ENCODE peak calls at places on chromosomes 4 and X, in six cellular contexts. One of them, this sample, is unnamed.

GRCh38 chr4:21953653-21954052 is 5.1 kb upstream of the KCNIP4 start:
- DNase-seq in OCI-LY7: no peak
- DNase-seq in cardiac muscle cell: no peak
- DNase-seq in IMR-90: no peak
- DNase-seq in coronary artery: no peak
- DNase-seq in foreskin fibroblast: no peak
- DNase-seq in this sample: no peak

GRCh38 chrX:149711545-149712236 is at the start of gene MAGEA11:
- DNase-seq in coronary artery: no peak
- DNase-seq in IMR-90: no peak
- DNase-seq in foreskin fibroblast: no peak
- DNase-seq in OCI-LY7: no peak
- DNase-seq in cardiac muscle cell: no peak
- DNase-seq in this sample: no peak

GRCh38 chrX:1031521-1032430 is 180.7 kb downstream of the CRLF2 start:
- DNase-seq in foreskin fibroblast: no peak
- DNase-seq in coronary artery: no peak
- DNase-seq in cardiac muscle cell: no peak
- DNase-seq in OCI-LY7: no peak
- DNase-seq in IMR-90: no peak
- DNase-seq in this sample: no peak

GRCh38 chrX:17072726-17073125 is 126.3 kb downstream of the REPS2 start:
- DNase-seq in foreskin fibroblast: no peak
- DNase-seq in OCI-LY7: no peak
- DNase-seq in IMR-90: no peak
- DNase-seq in cardiac muscle cell: no peak
- DNase-seq in coronary artery: no peak
- DNase-seq in this sample: no peak

GRCh38 chr4:75561789-75562188 is 5.9 kb downstream of the ODAPH start:
- DNase-seq in IMR-90: peak; percentile 7
- DNase-seq in coronary artery: no peak
- DNase-seq in cardiac muscle cell: peak; percentile 13
- DNase-seq in OCI-LY7: no peak
- DNase-seq in foreskin fibroblast: no peak
- DNase-seq in this sample: no peak

GRCh38 chr4:82984459-82984858 is 26.2 kb downstream of the LIN54 start:
- DNase-seq in coronary artery: no peak
- DNase-seq in IMR-90: peak; percentile 69
- DNase-seq in foreskin fibroblast: peak; percentile 26
- DNase-seq in OCI-LY7: no peak
- DNase-seq in cardiac muscle cell: no peak
- DNase-seq in this sample: peak; percentile 78

GRCh38 chr4:123232439-123232838 is 164.2 kb upstream of the SPRY1 start:
- DNase-seq in IMR-90: peak; percentile 69
- DNase-seq in cardiac muscle cell: no peak
- DNase-seq in coronary artery: no peak
- DNase-seq in foreskin fibroblast: peak; percentile 55
- DNase-seq in OCI-LY7: no peak
- DNase-seq in this sample: peak; percentile 41

GRCh38 chrX:129493643-129494042 is 29.6 kb downstream of the SMARCA1 start:
- DNase-seq in foreskin fibroblast: peak; percentile 47
- DNase-seq in OCI-LY7: no peak
- DNase-seq in cardiac muscle cell: no peak
- DNase-seq in coronary artery: no peak
- DNase-seq in IMR-90: peak; percentile 63
- DNase-seq in this sample: peak; percentile 77

GRCh38 chrX:19372170-19373033 is 28.7 kb downstream of the PDHA1 start:
- DNase-seq in cardiac muscle cell: peak; percentile 59
- DNase-seq in OCI-LY7: peak; percentile 58
- DNase-seq in IMR-90: peak; percentile 59
- DNase-seq in coronary artery: no peak
- DNase-seq in foreskin fibroblast: peak; percentile 57
- DNase-seq in this sample: peak; percentile 64

GRCh38 chrX:133413218-133413925 is 1.9 kb downstream of the GPC4 start:
- DNase-seq in OCI-LY7: no peak
- DNase-seq in coronary artery: no peak
- DNase-seq in foreskin fibroblast: no peak
- DNase-seq in IMR-90: no peak
- DNase-seq in cardiac muscle cell: peak; percentile 63
- DNase-seq in this sample: no peak

GRCh38 chr4:26194764-26195163 is 126.0 kb upstream of the RBPJ start:
- DNase-seq in cardiac muscle cell: no peak
- DNase-seq in foreskin fibroblast: no peak
- DNase-seq in IMR-90: no peak
- DNase-seq in OCI-LY7: no peak
- DNase-seq in coronary artery: no peak
- DNase-seq in this sample: no peak

GRCh38 chr4:109211671-109212070 is 90.8 kb downstream of the COL25A1 start:
- DNase-seq in IMR-90: peak; percentile 7
- DNase-seq in coronary artery: no peak
- DNase-seq in foreskin fibroblast: no peak
- DNase-seq in OCI-LY7: no peak
- DNase-seq in cardiac muscle cell: no peak
- DNase-seq in this sample: no peak

GRCh38 chrX:104282326-104282725 is 27.6 kb upstream of the ESX1 start:
- DNase-seq in cardiac muscle cell: no peak
- DNase-seq in OCI-LY7: no peak
- DNase-seq in foreskin fibroblast: no peak
- DNase-seq in coronary artery: no peak
- DNase-seq in IMR-90: no peak
- DNase-seq in this sample: no peak

GRCh38 chr4:123699823-123700822 is 303.5 kb downstream of the SPRY1 start:
- DNase-seq in cardiac muscle cell: peak; percentile 2
- DNase-seq in IMR-90: peak; percentile 93
- DNase-seq in OCI-LY7: no peak
- DNase-seq in foreskin fibroblast: peak; percentile 84
- DNase-seq in coronary artery: no peak
- DNase-seq in this sample: peak; percentile 94

GRCh38 chr4:2269618-2270163 is 7.8 kb upstream of the MXD4 start:
- DNase-seq in IMR-90: no peak
- DNase-seq in OCI-LY7: no peak
- DNase-seq in cardiac muscle cell: no peak
- DNase-seq in foreskin fibroblast: no peak
- DNase-seq in coronary artery: no peak
- DNase-seq in this sample: no peak

GRCh38 chr4:120994521-120994920 is 72.0 kb upstream of the PRDM5 start:
- DNase-seq in foreskin fibroblast: no peak
- DNase-seq in OCI-LY7: no peak
- DNase-seq in IMR-90: no peak
- DNase-seq in coronary artery: no peak
- DNase-seq in cardiac muscle cell: no peak
- DNase-seq in this sample: no peak

GRCh38 chr4:54226399-54227260 is 2.5 kb upstream of the PDGFRA start:
- DNase-seq in IMR-90: peak; percentile 86
- DNase-seq in coronary artery: no peak
- DNase-seq in OCI-LY7: no peak
- DNase-seq in cardiac muscle cell: peak; percentile 52
- DNase-seq in foreskin fibroblast: peak; percentile 94
- DNase-seq in this sample: peak; percentile 90

GRCh38 chr4:41655177-41655576 is 93.3 kb downstream of the PHOX2B start:
- DNase-seq in cardiac muscle cell: no peak
- DNase-seq in OCI-LY7: no peak
- DNase-seq in foreskin fibroblast: no peak
- DNase-seq in IMR-90: peak; percentile 6
- DNase-seq in coronary artery: no peak
- DNase-seq in this sample: no peak

GRCh38 chr4:159937595-159937994 is 834.7 kb downstream of the RAPGEF2 start:
- DNase-seq in OCI-LY7: no peak
- DNase-seq in cardiac muscle cell: no peak
- DNase-seq in coronary artery: no peak
- DNase-seq in foreskin fibroblast: no peak
- DNase-seq in IMR-90: no peak
- DNase-seq in this sample: no peak

GRCh38 chr4:80201326-80202151 is 4.2 kb downstream of the PRDM8 start:
- DNase-seq in IMR-90: peak; percentile 89
- DNase-seq in OCI-LY7: peak; percentile 5
- DNase-seq in cardiac muscle cell: peak; percentile 49
- DNase-seq in foreskin fibroblast: peak; percentile 85
- DNase-seq in coronary artery: no peak
- DNase-seq in this sample: peak; percentile 55

GRCh38 chrX:23369037-23369436 is 34.4 kb downstream of the PTCHD1 start:
- DNase-seq in IMR-90: no peak
- DNase-seq in OCI-LY7: no peak
- DNase-seq in coronary artery: no peak
- DNase-seq in foreskin fibroblast: no peak
- DNase-seq in cardiac muscle cell: no peak
- DNase-seq in this sample: no peak

GRCh38 chr4:168557658-168558057 is 60.8 kb downstream of the PALLD start:
- DNase-seq in OCI-LY7: no peak
- DNase-seq in IMR-90: no peak
- DNase-seq in coronary artery: no peak
- DNase-seq in cardiac muscle cell: no peak
- DNase-seq in foreskin fibroblast: no peak
- DNase-seq in this sample: no peak

GRCh38 chrX:9378980-9379696 is 85.7 kb upstream of the TBL1X start:
- DNase-seq in foreskin fibroblast: peak; percentile 12
- DNase-seq in IMR-90: peak; percentile 52
- DNase-seq in cardiac muscle cell: no peak
- DNase-seq in coronary artery: no peak
- DNase-seq in OCI-LY7: no peak
- DNase-seq in this sample: peak; percentile 75

GRCh38 chrX:67346667-67347066 is 197.2 kb upstream of the AR start:
- DNase-seq in cardiac muscle cell: no peak
- DNase-seq in OCI-LY7: no peak
- DNase-seq in IMR-90: no peak
- DNase-seq in foreskin fibroblast: no peak
- DNase-seq in coronary artery: no peak
- DNase-seq in this sample: no peak

GRCh38 chr4:5168891-5169290 is 117.6 kb downstream of the STK32B start:
- DNase-seq in cardiac muscle cell: no peak
- DNase-seq in OCI-LY7: no peak
- DNase-seq in coronary artery: no peak
- DNase-seq in foreskin fibroblast: no peak
- DNase-seq in IMR-90: no peak
- DNase-seq in this sample: no peak

GRCh38 chrX:139692506-139692849 is 15.5 kb downstream of the MCF2 start:
- DNase-seq in cardiac muscle cell: no peak
- DNase-seq in IMR-90: no peak
- DNase-seq in coronary artery: no peak
- DNase-seq in OCI-LY7: no peak
- DNase-seq in foreskin fibroblast: no peak
- DNase-seq in this sample: peak; percentile 2

GRCh38 chrX:139691493-139691842 is 16.5 kb downstream of the MCF2 start:
- DNase-seq in cardiac muscle cell: peak; percentile 15
- DNase-seq in foreskin fibroblast: peak; percentile 5
- DNase-seq in IMR-90: no peak
- DNase-seq in OCI-LY7: no peak
- DNase-seq in coronary artery: no peak
- DNase-seq in this sample: peak; percentile 5

GRCh38 chrX:139691843-139692505 is 16.0 kb downstream of the MCF2 start:
- DNase-seq in OCI-LY7: no peak
- DNase-seq in coronary artery: no peak
- DNase-seq in IMR-90: no peak
- DNase-seq in cardiac muscle cell: peak; percentile 10
- DNase-seq in foreskin fibroblast: no peak
- DNase-seq in this sample: no peak

GRCh38 chrX:139692908-139693307 is 15.1 kb downstream of the MCF2 start:
- DNase-seq in IMR-90: no peak
- DNase-seq in cardiac muscle cell: no peak
- DNase-seq in coronary artery: no peak
- DNase-seq in foreskin fibroblast: no peak
- DNase-seq in OCI-LY7: no peak
- DNase-seq in this sample: no peak
- H3K4me3 ChIP-seq in IMR-90: peak overlapping the region; percentile 9
- H3K4me3 ChIP-seq in cardiac muscle cell: no peak overlapping the region
- H3K4me3 ChIP-seq in coronary artery: peak overlapping the region; percentile 71
- H3K4me3 ChIP-seq in foreskin fibroblast: peak overlapping the region; percentile 31
- H3K4me3 ChIP-seq in OCI-LY7: no peak overlapping the region
- H3K4me3 ChIP-seq in this sample: no peak overlapping the region

GRCh38 chrX:154749856-154750255 is 1.0 kb downstream of the GAB3 start:
- DNase-seq in coronary artery: no peak
- DNase-seq in OCI-LY7: no peak
- DNase-seq in foreskin fibroblast: no peak
- DNase-seq in IMR-90: no peak
- DNase-seq in cardiac muscle cell: no peak
- DNase-seq in this sample: no peak
- H3K4me3 ChIP-seq in coronary artery: peak overlapping the region; percentile 78
- H3K4me3 ChIP-seq in OCI-LY7: no peak overlapping the region
- H3K4me3 ChIP-seq in foreskin fibroblast: peak overlapping the region; percentile 44
- H3K4me3 ChIP-seq in IMR-90: peak overlapping the region; percentile 82
- H3K4me3 ChIP-seq in cardiac muscle cell: no peak overlapping the region
- H3K4me3 ChIP-seq in this sample: peak overlapping the region; percentile 44

GRCh38 chr4:3499710-3500109 is 32.5 kb downstream of the LRPAP1 start:
- DNase-seq in coronary artery: no peak
- DNase-seq in IMR-90: no peak
- DNase-seq in OCI-LY7: no peak
- DNase-seq in foreskin fibroblast: no peak
- DNase-seq in cardiac muscle cell: no peak
- DNase-seq in this sample: no peak

GRCh38 chr4:3497095-3497494 is 34.0 kb downstream of the DOK7 start:
- DNase-seq in OCI-LY7: no peak
- DNase-seq in cardiac muscle cell: no peak
- DNase-seq in IMR-90: no peak
- DNase-seq in coronary artery: no peak
- DNase-seq in foreskin fibroblast: no peak
- DNase-seq in this sample: no peak

GRCh38 chr4:3498901-3499510 is 33.2 kb downstream of the LRPAP1 start:
- DNase-seq in IMR-90: no peak
- DNase-seq in cardiac muscle cell: no peak
- DNase-seq in foreskin fibroblast: no peak
- DNase-seq in coronary artery: no peak
- DNase-seq in OCI-LY7: no peak
- DNase-seq in this sample: no peak

GRCh38 chr4:3497554-3498389 is 34.5 kb downstream of the LRPAP1 start:
- DNase-seq in cardiac muscle cell: no peak
- DNase-seq in coronary artery: no peak
- DNase-seq in OCI-LY7: no peak
- DNase-seq in foreskin fibroblast: no peak
- DNase-seq in IMR-90: no peak
- DNase-seq in this sample: no peak

DNA sequence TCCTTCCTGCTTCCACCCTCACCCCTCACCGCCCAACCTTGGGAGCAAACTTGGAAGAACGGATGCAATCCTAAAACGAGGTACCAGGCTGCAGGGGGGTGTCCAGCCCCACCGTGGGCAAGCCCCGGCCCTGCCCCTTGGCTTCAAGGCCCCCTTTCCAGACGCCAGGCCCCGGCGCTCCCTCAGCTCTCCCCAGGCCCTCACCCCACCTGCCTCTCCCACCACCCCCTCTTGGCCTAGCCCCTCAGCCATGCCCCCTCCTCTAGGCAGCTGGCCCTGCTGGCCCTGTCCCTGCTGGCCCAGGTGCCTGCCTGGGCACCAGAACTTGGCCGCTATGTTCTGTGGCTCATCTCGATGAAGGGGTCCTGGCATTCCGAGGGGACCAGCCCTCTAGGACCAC is 33.8 kb downstream of the LRPAP1 start:
- DNase-seq in foreskin fibroblast: no peak
- DNase-seq in coronary artery: no peak
- DNase-seq in cardiac muscle cell: no peak
- DNase-seq in OCI-LY7: no peak
- DNase-seq in IMR-90: no peak
- DNase-seq in this sample: no peak
- H3K4me3 ChIP-seq in foreskin fibroblast: no peak overlapping the region
- H3K4me3 ChIP-seq in coronary artery: no peak overlapping the region
- H3K4me3 ChIP-seq in cardiac muscle cell: no peak overlapping the region
- H3K4me3 ChIP-seq in OCI-LY7: no peak overlapping the region
- H3K4me3 ChIP-seq in IMR-90: no peak overlapping the region
- H3K4me3 ChIP-seq in this sample: no peak overlapping the region

GRCh38 chr4:16794816-16795445 is 103.5 kb downstream of the LDB2 start:
- DNase-seq in cardiac muscle cell: peak; percentile 69
- DNase-seq in OCI-LY7: peak; percentile 37
- DNase-seq in coronary artery: no peak
- DNase-seq in foreskin fibroblast: peak; percentile 30
- DNase-seq in IMR-90: peak; percentile 60
- DNase-seq in this sample: peak; percentile 71
- H3K4me3 ChIP-seq in cardiac muscle cell: no peak overlapping the region
- H3K4me3 ChIP-seq in OCI-LY7: no peak overlapping the region
- H3K4me3 ChIP-seq in coronary artery: no peak overlapping the region
- H3K4me3 ChIP-seq in foreskin fibroblast: no peak overlapping the region
- H3K4me3 ChIP-seq in IMR-90: no peak overlapping the region
- H3K4me3 ChIP-seq in this sample: no peak overlapping the region